ENCODE peak calls at places on chromosome 10, in nine cellular contexts. T is epithelial cell of prostate; J is amniotic stem cell; L is CD4-positive, CD25-positive, alpha-beta regulatory T cell; H is NT2/D1; E is GM13977; C is AG08395; R is cerebellar cortex; P is NCI-H2029. Q is an unnamed sample.

GRCh38 chr10:75982611-75983369 is 551.4 kb downstream of the LRMDA start:
- DNase-seq in T (no peak), J (no peak), L (no peak), H (no peak), E (no peak), C (peak), R (no peak), P (no peak), Q (peak)

GRCh38 chr10:60246382-60246781 is 143.3 kb downstream of the ANK3 start:
- DNase-seq in T (no peak), J (no peak), L (no peak), H (no peak), E (no peak), C (no peak), R (no peak), P (no peak), Q (no peak)

GRCh38 chr10:14844948-14845347 is 6.8 kb downstream of the HSPA14 start:
- DNase-seq in T (no peak), J (no peak), L (no peak), H (no peak), E (no peak), C (no peak), R (no peak), P (no peak), Q (no peak)

GRCh38 chr10:48606530-48607355 is 1.9 kb upstream of the ARHGAP22 start:
- DNase-seq in T (peak), J (peak), L (no peak), H (no peak), E (no peak), C (peak), R (no peak), P (no peak), Q (peak)

GRCh38 chr10:133318494-133319127 is 9.9 kb downstream of the ZNF511 start:
- DNase-seq in T (no peak), J (peak), L (peak), H (peak), E (peak), C (peak), R (peak), P (peak), Q (peak)

GRCh38 chr10:79339266-79339665 is 8.0 kb upstream of the PPIF start:
- DNase-seq in T (no peak), J (no peak), L (no peak), H (no peak), E (no peak), C (no peak), R (no peak), P (no peak), Q (no peak)

GRCh38 chr10:110525349-110526260 is 27.9 kb downstream of the DUSP5 start:
- DNase-seq in T (no peak), J (no peak), L (no peak), H (no peak), E (no peak), C (peak), R (no peak), P (no peak), Q (peak)

GRCh38 chr10:88092265-88092664 is 228.8 kb downstream of the PTEN start:
- DNase-seq in T (no peak), J (no peak), L (no peak), H (no peak), E (no peak), C (no peak), R (no peak), P (no peak), Q (no peak)

GRCh38 chr10:13993634-13994033 is 337.1 kb downstream of the FRMD4A start:
- DNase-seq in T (no peak), J (no peak), L (peak), H (no peak), E (no peak), C (no peak), R (no peak), P (no peak), Q (no peak)

GRCh38 chr10:118721005-118721876 is 33.5 kb downstream of the CACUL1 start:
- DNase-seq in T (no peak), J (peak), L (peak), H (peak), E (peak), C (peak), R (peak), P (no peak), Q (peak)

GRCh38 chr10:72056113-72056512 is 32.2 kb downstream of the SPOCK2 start:
- DNase-seq in T (no peak), J (no peak), L (no peak), H (no peak), E (no peak), C (no peak), R (no peak), P (no peak), Q (no peak)

GRCh38 chr10:120583424-120584108 is 126.5 kb downstream of the PLPP4 start:
- DNase-seq in T (no peak), J (no peak), L (no peak), H (no peak), E (no peak), C (no peak), R (no peak), P (no peak), Q (no peak)

GRCh38 chr10:71638087-71638576 is 81.4 kb downstream of the C10orf105 start:
- DNase-seq in T (no peak), J (no peak), L (peak), H (no peak), E (no peak), C (no peak), R (no peak), P (no peak), Q (no peak)

GRCh38 chr10:114389429-114389828 is 14.9 kb downstream of the AFAP1L2 start:
- DNase-seq in T (no peak), J (no peak), L (no peak), H (no peak), E (no peak), C (no peak), R (peak), P (no peak), Q (peak)

GRCh38 chr10:66990431-66990830 is 64.6 kb downstream of the LRRTM3 start:
- DNase-seq in T (no peak), J (no peak), L (no peak), H (no peak), E (no peak), C (no peak), R (no peak), P (no peak), Q (no peak)

GRCh38 chr10:110361800-110362456 is 57.2 kb upstream of the SMNDC1 start:
- DNase-seq in T (no peak), J (no peak), L (peak), H (no peak), E (no peak), C (no peak), R (no peak), P (no peak), Q (no peak)

GRCh38 chr10:45152726-45153125 is 152.0 kb downstream of the ZNF22 start:
- DNase-seq in T (no peak), J (no peak), L (no peak), H (no peak), E (no peak), C (no peak), R (no peak), P (no peak), Q (no peak)

GRCh38 chr10:306654-307185 is 171.5 kb downstream of the ZMYND11 start:
- DNase-seq in T (no peak), J (no peak), L (no peak), H (no peak), E (no peak), C (no peak), R (no peak), P (peak), Q (no peak)

GRCh38 chr10:132576671-132577349 is 39.2 kb downstream of the INPP5A start:
- DNase-seq in T (no peak), J (no peak), L (no peak), H (no peak), E (no peak), C (no peak), R (no peak), P (no peak), Q (no peak)

GRCh38 chr10:36496728-36497127 is 628.7 kb upstream of the ANKRD30A start:
- DNase-seq in T (no peak), J (no peak), L (no peak), H (no peak), E (no peak), C (no peak), R (no peak), P (no peak), Q (no peak)

GRCh38 chr10:79046991-79047874 is 21.5 kb upstream of the ZMIZ1 start:
- DNase-seq in T (no peak), J (no peak), L (peak), H (no peak), E (no peak), C (no peak), R (no peak), P (no peak), Q (no peak)

GRCh38 chr10:84765656-84766055 is 437.3 kb downstream of the CCSER2 start:
- DNase-seq in T (no peak), J (no peak), L (no peak), H (no peak), E (no peak), C (no peak), R (no peak), P (no peak), Q (no peak)

GRCh38 chr10:89032141-89032814 is 41.7 kb downstream of the FAS start:
- DNase-seq in T (peak), J (peak), L (peak), H (peak), E (peak), C (peak), R (no peak), P (no peak), Q (peak)

GRCh38 chr10:112650588-112651030 is 203.6 kb downstream of the VTI1A start:
- DNase-seq in T (no peak), J (no peak), L (no peak), H (no peak), E (no peak), C (no peak), R (no peak), P (no peak), Q (peak)

GRCh38 chr10:127298396-127298795 is 102.0 kb upstream of the INSYN2A start:
- DNase-seq in T (no peak), J (no peak), L (no peak), H (no peak), E (no peak), C (peak), R (no peak), P (no peak), Q (no peak)

GRCh38 chr10:120977892-120978291 is 126.7 kb downstream of the WDR11 start:
- DNase-seq in T (no peak), J (no peak), L (no peak), H (no peak), E (no peak), C (no peak), R (no peak), P (no peak), Q (no peak)

GRCh38 chr10:107653832-107654287 is 489.4 kb upstream of the SORCS1 start:
- DNase-seq in T (no peak), J (no peak), L (peak), H (no peak), E (peak), C (peak), R (no peak), P (no peak), Q (peak)

GRCh38 chr10:5817322-5818047 is 4.3 kb upstream of the GDI2 start:
- DNase-seq in T (no peak), J (no peak), L (no peak), H (no peak), E (peak), C (no peak), R (no peak), P (no peak), Q (no peak)

GRCh38 chr10:13470270-13470669 is 58.5 kb downstream of the BEND7 start:
- DNase-seq in T (no peak), J (no peak), L (no peak), H (no peak), E (no peak), C (no peak), R (no peak), P (no peak), Q (peak)

GRCh38 chr10:108561649-108562048 is 1361.7 kb downstream of the XPNPEP1 start:
- DNase-seq in T (no peak), J (no peak), L (no peak), H (no peak), E (no peak), C (peak), R (no peak), P (no peak), Q (peak)

GRCh38 chr10:28302668-28303488 is at the start of gene MPP7:
- DNase-seq in T (peak), J (peak), L (peak), H (peak), E (peak), C (peak), R (peak), P (peak), Q (peak)

GRCh38 chr10:6083523-6084475 is 5.0 kb upstream of the RBM17 start:
- DNase-seq in T (no peak), J (no peak), L (peak), H (no peak), E (no peak), C (peak), R (no peak), P (no peak), Q (peak)

GRCh38 chr10:22086730-22087364 is 83.3 kb upstream of the DNAJC1 start:
- DNase-seq in T (peak), J (peak), L (no peak), H (no peak), E (no peak), C (peak), R (peak), P (peak), Q (peak)

GRCh38 chr10:98582363-98582762 is 135.6 kb upstream of the HPS1 start:
- DNase-seq in T (no peak), J (no peak), L (no peak), H (no peak), E (no peak), C (no peak), R (no peak), P (no peak), Q (no peak)

GRCh38 chr10:119807960-119808697 is 64.5 kb downstream of the MCMBP start:
- DNase-seq in T (no peak), J (no peak), L (peak), H (no peak), E (no peak), C (peak), R (no peak), P (peak), Q (peak)

GRCh38 chr10:13891542-13892431 is 305.0 kb downstream of the PRPF18 start:
- DNase-seq in T (no peak), J (no peak), L (no peak), H (no peak), E (peak), C (peak), R (no peak), P (no peak), Q (no peak)